ENCODE peak calls at places on chromosomes 11 and 22, in nine cellular contexts. One of them, this sample, is unnamed.

GRCh38 chr11:123221074-123221473 is 26.0 kb upstream of the CLMP start:
- DNase-seq in adrenal gland: no peak
- DNase-seq in activated T-cell treated with anti-CD3 and anti-CD28 coated beads for 1 hour: no peak
- DNase-seq in fibroblast of lung: peak
- DNase-seq in epithelial cell of esophagus: no peak
- DNase-seq in neuronal stem cell: no peak
- DNase-seq in RWPE2: no peak
- DNase-seq in activated CD4-positive, alpha-beta T cell treated with anti-CD3 and anti-CD28 coated beads, Interleukin-2, amount 50 U/mL, for 1 hour: no peak
- DNase-seq in ACHN: no peak
- DNase-seq in this sample: no peak

GRCh38 chr11:125772834-125773505 is 5.7 kb downstream of the PATE2 start:
- DNase-seq in adrenal gland: no peak
- DNase-seq in activated T-cell treated with anti-CD3 and anti-CD28 coated beads for 1 hour: no peak
- DNase-seq in fibroblast of lung: peak
- DNase-seq in epithelial cell of esophagus: peak
- DNase-seq in neuronal stem cell: no peak
- DNase-seq in RWPE2: no peak
- DNase-seq in activated CD4-positive, alpha-beta T cell treated with anti-CD3 and anti-CD28 coated beads, Interleukin-2, amount 50 U/mL, for 1 hour: no peak
- DNase-seq in ACHN: no peak
- DNase-seq in this sample: no peak

GRCh38 chr11:6473481-6474422 is at the start of gene TRIM3:
- DNase-seq in adrenal gland: peak
- DNase-seq in activated T-cell treated with anti-CD3 and anti-CD28 coated beads for 1 hour: peak
- DNase-seq in fibroblast of lung: peak
- DNase-seq in epithelial cell of esophagus: peak
- DNase-seq in neuronal stem cell: peak
- DNase-seq in RWPE2: peak
- DNase-seq in activated CD4-positive, alpha-beta T cell treated with anti-CD3 and anti-CD28 coated beads, Interleukin-2, amount 50 U/mL, for 1 hour: peak
- DNase-seq in ACHN: peak
- DNase-seq in this sample: peak

GRCh38 chr22:49212466-49212865 is 615.2 kb downstream of the BRD1 start:
- DNase-seq in adrenal gland: peak
- DNase-seq in activated T-cell treated with anti-CD3 and anti-CD28 coated beads for 1 hour: no peak
- DNase-seq in fibroblast of lung: no peak
- DNase-seq in epithelial cell of esophagus: no peak
- DNase-seq in neuronal stem cell: no peak
- DNase-seq in RWPE2: peak
- DNase-seq in activated CD4-positive, alpha-beta T cell treated with anti-CD3 and anti-CD28 coated beads, Interleukin-2, amount 50 U/mL, for 1 hour: no peak
- DNase-seq in ACHN: no peak
- DNase-seq in this sample: no peak

GRCh38 chr11:67372993-67373915 is at the start of gene CLCF1:
- DNase-seq in adrenal gland: peak
- DNase-seq in activated T-cell treated with anti-CD3 and anti-CD28 coated beads for 1 hour: peak
- DNase-seq in fibroblast of lung: peak
- DNase-seq in epithelial cell of esophagus: peak
- DNase-seq in neuronal stem cell: peak
- DNase-seq in RWPE2: no peak
- DNase-seq in activated CD4-positive, alpha-beta T cell treated with anti-CD3 and anti-CD28 coated beads, Interleukin-2, amount 50 U/mL, for 1 hour: peak
- DNase-seq in ACHN: peak
- DNase-seq in this sample: peak

GRCh38 chr11:9230291-9230690 is 34.9 kb downstream of the DENND5A start:
- DNase-seq in adrenal gland: no peak
- DNase-seq in activated T-cell treated with anti-CD3 and anti-CD28 coated beads for 1 hour: no peak
- DNase-seq in fibroblast of lung: no peak
- DNase-seq in epithelial cell of esophagus: no peak
- DNase-seq in neuronal stem cell: no peak
- DNase-seq in RWPE2: no peak
- DNase-seq in activated CD4-positive, alpha-beta T cell treated with anti-CD3 and anti-CD28 coated beads, Interleukin-2, amount 50 U/mL, for 1 hour: no peak
- DNase-seq in ACHN: no peak
- DNase-seq in this sample: no peak

GRCh38 chr11:76744186-76745058 is 38.7 kb upstream of the TSKU start:
- DNase-seq in adrenal gland: no peak
- DNase-seq in activated T-cell treated with anti-CD3 and anti-CD28 coated beads for 1 hour: no peak
- DNase-seq in fibroblast of lung: peak
- DNase-seq in epithelial cell of esophagus: no peak
- DNase-seq in neuronal stem cell: no peak
- DNase-seq in RWPE2: no peak
- DNase-seq in activated CD4-positive, alpha-beta T cell treated with anti-CD3 and anti-CD28 coated beads, Interleukin-2, amount 50 U/mL, for 1 hour: no peak
- DNase-seq in ACHN: no peak
- DNase-seq in this sample: no peak

GRCh38 chr11:37107415-37107814 is 509.4 kb upstream of the RAG2 start:
- DNase-seq in adrenal gland: no peak
- DNase-seq in activated T-cell treated with anti-CD3 and anti-CD28 coated beads for 1 hour: no peak
- DNase-seq in fibroblast of lung: no peak
- DNase-seq in epithelial cell of esophagus: no peak
- DNase-seq in neuronal stem cell: no peak
- DNase-seq in RWPE2: no peak
- DNase-seq in activated CD4-positive, alpha-beta T cell treated with anti-CD3 and anti-CD28 coated beads, Interleukin-2, amount 50 U/mL, for 1 hour: no peak
- DNase-seq in ACHN: no peak
- DNase-seq in this sample: no peak

GRCh38 chr22:41526802-41527799 is 17.2 kb downstream of the POLR3H start:
- DNase-seq in adrenal gland: peak
- DNase-seq in activated T-cell treated with anti-CD3 and anti-CD28 coated beads for 1 hour: peak
- DNase-seq in fibroblast of lung: peak
- DNase-seq in epithelial cell of esophagus: peak
- DNase-seq in neuronal stem cell: no peak
- DNase-seq in RWPE2: no peak
- DNase-seq in activated CD4-positive, alpha-beta T cell treated with anti-CD3 and anti-CD28 coated beads, Interleukin-2, amount 50 U/mL, for 1 hour: peak
- DNase-seq in ACHN: no peak
- DNase-seq in this sample: peak

GRCh38 chr22:17213976-17214375 is 5.3 kb downstream of the ADA2 start:
- DNase-seq in adrenal gland: peak
- DNase-seq in activated T-cell treated with anti-CD3 and anti-CD28 coated beads for 1 hour: peak
- DNase-seq in fibroblast of lung: peak
- DNase-seq in epithelial cell of esophagus: no peak
- DNase-seq in neuronal stem cell: no peak
- DNase-seq in RWPE2: no peak
- DNase-seq in activated CD4-positive, alpha-beta T cell treated with anti-CD3 and anti-CD28 coated beads, Interleukin-2, amount 50 U/mL, for 1 hour: peak
- DNase-seq in ACHN: peak
- DNase-seq in this sample: peak

GRCh38 chr11:13376402-13376801 is 86.6 kb downstream of the BTBD10 start:
- DNase-seq in adrenal gland: no peak
- DNase-seq in activated T-cell treated with anti-CD3 and anti-CD28 coated beads for 1 hour: no peak
- DNase-seq in fibroblast of lung: no peak
- DNase-seq in epithelial cell of esophagus: no peak
- DNase-seq in neuronal stem cell: no peak
- DNase-seq in RWPE2: no peak
- DNase-seq in activated CD4-positive, alpha-beta T cell treated with anti-CD3 and anti-CD28 coated beads, Interleukin-2, amount 50 U/mL, for 1 hour: no peak
- DNase-seq in ACHN: no peak
- DNase-seq in this sample: no peak

GRCh38 chr11:114196994-114197702 is 99.1 kb upstream of the NNMT start:
- DNase-seq in adrenal gland: no peak
- DNase-seq in activated T-cell treated with anti-CD3 and anti-CD28 coated beads for 1 hour: no peak
- DNase-seq in fibroblast of lung: peak
- DNase-seq in epithelial cell of esophagus: no peak
- DNase-seq in neuronal stem cell: no peak
- DNase-seq in RWPE2: no peak
- DNase-seq in activated CD4-positive, alpha-beta T cell treated with anti-CD3 and anti-CD28 coated beads, Interleukin-2, amount 50 U/mL, for 1 hour: no peak
- DNase-seq in ACHN: no peak
- DNase-seq in this sample: no peak

GRCh38 chr11:134841972-134842371 is 429.9 kb upstream of the B3GAT1 start:
- DNase-seq in adrenal gland: no peak
- DNase-seq in activated T-cell treated with anti-CD3 and anti-CD28 coated beads for 1 hour: no peak
- DNase-seq in fibroblast of lung: no peak
- DNase-seq in epithelial cell of esophagus: no peak
- DNase-seq in neuronal stem cell: no peak
- DNase-seq in RWPE2: no peak
- DNase-seq in activated CD4-positive, alpha-beta T cell treated with anti-CD3 and anti-CD28 coated beads, Interleukin-2, amount 50 U/mL, for 1 hour: no peak
- DNase-seq in ACHN: no peak
- DNase-seq in this sample: no peak

GRCh38 chr22:31350410-31350863 is 4.3 kb upstream of the PATZ1 start:
- DNase-seq in adrenal gland: peak
- DNase-seq in activated T-cell treated with anti-CD3 and anti-CD28 coated beads for 1 hour: no peak
- DNase-seq in fibroblast of lung: peak
- DNase-seq in epithelial cell of esophagus: no peak
- DNase-seq in neuronal stem cell: no peak
- DNase-seq in RWPE2: no peak
- DNase-seq in activated CD4-positive, alpha-beta T cell treated with anti-CD3 and anti-CD28 coated beads, Interleukin-2, amount 50 U/mL, for 1 hour: no peak
- DNase-seq in ACHN: peak
- DNase-seq in this sample: no peak

GRCh38 chr11:73384871-73385692 is 8.9 kb downstream of the RELT start:
- DNase-seq in adrenal gland: peak
- DNase-seq in activated T-cell treated with anti-CD3 and anti-CD28 coated beads for 1 hour: no peak
- DNase-seq in fibroblast of lung: no peak
- DNase-seq in epithelial cell of esophagus: no peak
- DNase-seq in neuronal stem cell: no peak
- DNase-seq in RWPE2: no peak
- DNase-seq in activated CD4-positive, alpha-beta T cell treated with anti-CD3 and anti-CD28 coated beads, Interleukin-2, amount 50 U/mL, for 1 hour: no peak
- DNase-seq in ACHN: no peak
- DNase-seq in this sample: no peak

This sample was measured in T-helper 1 cell.